ENCODE peak calls at places on chromosomes 13 and 19, in four cellular contexts. N is K562, L is GM12878, S is H1. A is an unnamed sample.
A peak's percentile ranks its signal among the peaks of the same experiment; 100 is the strongest.

GRCh38 chr13:50400035-50400726 is 384.9 kb downstream of the KCNRG start:
- DNase-seq in L (no peak), S (no peak), N (no peak), A (no peak)

GRCh38 chr19:51142119-51142518 is at the start of gene SIGLEC7:
- DNase-seq in L (no peak), S (no peak), N (no peak), A (no peak)

GRCh38 chr13:109874921-109875454 is 88.6 kb upstream of the IRS2 start:
- DNase-seq in S (no peak), L (no peak), N (no peak), A (no peak)

GRCh38 chr19:10166046-10166445 is 28.7 kb downstream of the DNMT1 start:
- DNase-seq in N (no peak), S (no peak), L (no peak), A (no peak)

GRCh38 chr19:56980864-56981263 is 138.9 kb upstream of the USP29 start:
- DNase-seq in S (no peak), N (no peak), L (no peak), A (no peak)

GRCh38 chr19:48770223-48770622 is 14.9 kb downstream of the FGF21 start:
- DNase-seq in S (no peak), L (no peak), N (no peak), A (no peak)

GRCh38 chr19:57465680-57466381 is 8.9 kb upstream of the VN1R1 start:
- DNase-seq in S (peak; percentile 56), N (peak; percentile 59), L (peak; percentile 12), A (peak; percentile 57)

GRCh38 chr19:737591-738093 is 13.3 kb upstream of the MISP start:
- DNase-seq in L (no peak), S (peak; percentile 95), N (peak; percentile 72), A (peak; percentile 41)

GRCh38 chr19:17575871-17576757 is 20.7 kb downstream of the COLGALT1 start:
- DNase-seq in L (no peak), N (peak; percentile 89), S (no peak), A (no peak)

GRCh38 chr19:1243768-1244692 is 2.5 kb downstream of the ATP5F1D start:
- DNase-seq in N (peak; percentile 90), S (peak; percentile 94), L (no peak), A (peak; percentile 81)

GRCh38 chr19:3817761-3818160 is 31.6 kb upstream of the MATK start:
- DNase-seq in S (no peak), L (no peak), N (no peak), A (no peak)

GRCh38 chr19:6109947-6110346 is 353 bp downstream of the RFX2 start:
- DNase-seq in N (no peak), L (no peak), S (no peak), A (no peak)

GRCh38 chr13:21014666-21015170 is 46.7 kb downstream of the LATS2 start:
- DNase-seq in L (no peak), N (no peak), S (no peak), A (peak; percentile 79)

GRCh38 chr19:10752237-10752912 is 34.5 kb downstream of the DNM2 start:
- DNase-seq in L (no peak), S (no peak), N (no peak), A (no peak)

GRCh38 chr19:45882652-45883585 is 3.0 kb downstream of the IRF2BP1 start:
- DNase-seq in L (peak; percentile 70), S (peak; percentile 98), N (peak; percentile 95), A (peak; percentile 93)

GRCh38 chr19:48745208-48745995 is 1.3 kb downstream of the IZUMO1 start:
- DNase-seq in N (peak; percentile 85), S (peak; percentile 72), L (no peak), A (peak; percentile 51)

GRCh38 chr19:32976223-32976805 is 4.3 kb downstream of the FAAP24 start:
- DNase-seq in L (no peak), N (peak; percentile 81), S (peak; percentile 89), A (peak; percentile 52)

GRCh38 chr19:35882074-35882832 is 13.9 kb downstream of the APLP1 start:
- DNase-seq in L (peak; percentile 33), N (peak; percentile 68), S (no peak), A (peak; percentile 64)

GRCh38 chr19:50728084-50728737 is 5.0 kb downstream of the CLEC11A start:
- DNase-seq in S (peak; percentile 95), N (peak; percentile 99), L (no peak), A (peak; percentile 20)

GRCh38 chr19:16224266-16225045 is 26.7 kb downstream of the AP1M1 start:
- DNase-seq in S (no peak), N (no peak), L (no peak), A (no peak)

GRCh38 chr13:59423708-59424355 is 739.9 kb downstream of the DIAPH3 start:
- DNase-seq in S (no peak), L (no peak), N (no peak), A (no peak)

GRCh38 chr19:41192574-41193419 is at the start of gene CYP2S1:
- DNase-seq in N (peak; percentile 82), L (no peak), S (peak; percentile 85), A (no peak)

GRCh38 chr13:80931118-80931517 is 590.2 kb upstream of the SPRY2 start:
- DNase-seq in N (no peak), S (no peak), L (no peak), A (no peak)

GRCh38 chr13:106117035-106117434 is 418.4 kb downstream of the EFNB2 start:
- DNase-seq in N (no peak), S (no peak), L (no peak), A (no peak)

GRCh38 chr13:40993987-40994386 is 25.1 kb downstream of the ELF1 start:
- DNase-seq in L (no peak), N (no peak), S (no peak), A (no peak)

GRCh38 chr13:61880576-61881283 is 465.1 kb upstream of the PCDH20 start:
- DNase-seq in L (no peak), S (no peak), N (peak; percentile 9), A (peak; percentile 21)

GRCh38 chr13:22325761-22326160 is 654.9 kb downstream of the FGF9 start:
- DNase-seq in L (no peak), S (peak; percentile 46), N (no peak), A (no peak)

DNA sequence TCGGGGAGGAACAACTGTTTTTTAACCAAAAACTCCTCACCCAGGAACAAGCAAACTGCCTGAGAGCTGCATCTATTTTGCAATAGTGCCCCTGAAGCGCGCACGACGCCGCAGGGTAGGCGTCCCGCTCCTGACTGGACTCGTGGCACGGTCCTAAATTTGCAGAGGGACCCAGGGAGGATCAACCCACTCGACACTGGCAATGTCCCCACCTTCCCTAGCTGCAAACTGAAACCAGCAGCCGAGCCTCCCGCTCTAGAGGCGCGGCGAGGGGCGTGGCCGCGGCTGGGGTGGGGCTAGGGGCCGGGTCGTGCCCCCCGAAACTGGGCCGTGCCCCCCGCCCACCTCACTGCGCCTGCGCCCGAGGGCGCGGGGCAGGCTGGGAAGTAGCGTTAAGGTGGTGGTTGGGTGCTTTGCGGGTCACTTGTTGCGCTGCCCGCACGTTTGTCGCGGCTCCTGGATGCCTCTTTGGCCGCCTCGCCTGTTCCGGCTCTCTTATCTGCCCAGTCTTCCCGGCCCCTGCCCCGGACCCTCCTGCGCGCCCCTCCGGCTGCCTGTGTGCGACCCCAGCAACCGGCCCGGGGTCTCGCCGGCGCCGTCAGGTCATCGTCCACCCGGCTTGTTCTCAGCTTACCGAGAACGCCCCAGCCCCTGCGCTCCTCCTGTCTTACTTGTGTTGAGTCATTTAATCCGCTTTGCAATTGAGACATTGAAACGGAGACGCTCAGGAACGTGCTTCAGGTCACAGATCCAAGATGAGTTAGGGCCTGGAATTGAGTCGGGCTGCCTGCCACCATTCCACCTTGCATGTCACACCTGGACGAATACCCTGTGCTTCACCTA is 37.9 kb upstream of the LSM14A start:
- DNase-seq in L (peak; percentile 56), S (peak; percentile 96), N (peak; percentile 93), A (peak; percentile 70)
- H2AFZ ChIP-seq in L (peak overlapping the region; percentile 88), S (peak overlapping the region; percentile 81), N (peak overlapping the region; percentile 95), A (peak overlapping the region; percentile 76)

GRCh38 chr19:13629687-13630357 is 123.5 kb upstream of the CACNA1A start:
- DNase-seq in N (no peak), L (no peak), S (no peak), A (no peak)

GRCh38 chr19:13633522-13633922 is 127.2 kb upstream of the CACNA1A start:
- DNase-seq in N (no peak), L (no peak), S (no peak), A (no peak)

GRCh38 chr19:13637664-13638063 is 126.7 kb upstream of the MRI1 start:
- DNase-seq in N (no peak), L (no peak), S (no peak), A (no peak)

GRCh38 chr19:13634658-13635057 is 128.4 kb upstream of the CACNA1A start:
- DNase-seq in N (no peak), L (no peak), S (no peak), A (no peak)

DNA sequence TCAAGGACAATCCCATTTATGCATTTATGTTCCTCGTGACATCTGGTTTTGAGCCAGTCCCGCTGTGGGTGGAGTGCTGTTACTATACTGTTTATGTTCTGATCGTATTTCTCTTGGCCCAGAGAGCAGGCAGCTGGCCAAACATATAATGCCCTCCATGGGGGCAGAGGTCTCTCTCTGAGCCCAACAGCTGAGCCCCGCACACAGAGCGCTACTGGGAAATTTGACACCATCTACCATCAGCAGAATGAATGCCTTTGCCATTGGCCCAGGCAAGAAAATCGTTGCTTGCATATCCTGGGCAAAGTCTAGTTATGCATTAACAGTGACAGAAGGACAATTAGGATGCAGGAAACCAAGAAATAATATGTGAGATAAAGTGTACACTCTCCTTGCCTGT is 126.8 kb upstream of the CACNA1A start:
- DNase-seq in L (no peak), N (no peak), S (no peak), A (peak; percentile 64)
- TF ChIP-seq HDAC6 in L (no peak), N (no peak), S (no peak), A (no peak)

GRCh38 chr13:97468331-97468730 is 34.4 kb downstream of the RAP2A start:
- DNase-seq in S (no peak), L (no peak), N (no peak), A (peak; percentile 55)
- TF ChIP-seq RFX5 in S (no peak), L (no peak), N (no peak), A (no peak)

DNA sequence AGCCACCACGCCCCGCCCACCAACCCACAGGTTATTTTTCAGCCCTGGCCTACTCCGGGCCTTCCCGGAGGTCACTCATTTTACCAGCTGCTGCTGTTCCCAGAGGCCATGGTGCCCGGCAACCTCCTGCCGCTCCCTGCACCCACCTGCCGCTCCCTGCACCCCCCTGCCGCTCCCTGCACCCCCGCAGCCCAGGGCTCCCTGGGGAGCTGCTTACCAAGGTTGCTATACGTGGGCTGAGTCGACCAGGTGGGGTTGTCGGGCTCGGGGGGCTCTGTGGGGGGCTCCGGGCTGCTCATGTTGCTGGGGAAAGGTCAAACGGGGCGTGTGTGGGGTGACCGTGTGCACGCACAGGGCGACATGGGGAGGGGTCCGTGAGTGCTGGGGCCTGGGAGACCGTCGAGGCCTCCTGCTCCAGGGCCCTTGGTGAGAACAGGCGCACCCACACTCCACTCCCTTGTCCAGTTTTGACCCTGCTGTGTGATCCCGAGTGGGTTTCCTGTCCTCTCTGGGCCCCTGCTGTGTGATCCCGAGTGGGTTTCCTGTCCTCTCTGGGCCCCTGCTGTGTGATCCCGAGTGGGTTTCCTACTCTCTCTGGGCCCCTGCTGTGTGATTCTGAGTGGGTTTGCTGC is 1.2 kb downstream of the PEAK3 start:
- DNase-seq in L (no peak), N (no peak), S (no peak), A (no peak)
- H2AFZ ChIP-seq in L (no peak overlapping the region), N (no peak overlapping the region), S (no peak overlapping the region), A (no peak overlapping the region)